ENCODE peak calls at places on chromosomes 1 and 21, in five cellular contexts. One of them, this sample, is unnamed.

GRCh38 chr1:78011050-78011449 is 6.3 kb downstream of the DNAJB4 start:
- DNase-seq in activated naive CD4-positive, alpha-beta T cell: no peak
- DNase-seq in bronchial epithelial cell: no peak
- DNase-seq in NCI-H774: no peak
- DNase-seq in colonic mucosa: no peak
- DNase-seq in this sample: no peak

GRCh38 chr1:9280015-9280860 is 12.5 kb upstream of the SPSB1 start:
- DNase-seq in NCI-H774: no peak
- DNase-seq in colonic mucosa: peak; percentile 68
- DNase-seq in bronchial epithelial cell: peak; percentile 84
- DNase-seq in activated naive CD4-positive, alpha-beta T cell: no peak
- DNase-seq in this sample: no peak

GRCh38 chr1:109218516-109218915 is 4.8 kb downstream of the SARS1 start:
- DNase-seq in activated naive CD4-positive, alpha-beta T cell: no peak
- DNase-seq in NCI-H774: no peak
- DNase-seq in bronchial epithelial cell: no peak
- DNase-seq in colonic mucosa: peak; percentile 86
- DNase-seq in this sample: no peak

GRCh38 chr1:21318714-21319159 is 28.5 kb upstream of the ECE1 start:
- DNase-seq in colonic mucosa: peak; percentile 71
- DNase-seq in activated naive CD4-positive, alpha-beta T cell: no peak
- DNase-seq in bronchial epithelial cell: no peak
- DNase-seq in NCI-H774: no peak
- DNase-seq in this sample: no peak

GRCh38 chr21:38769253-38769780 is 36.4 kb upstream of the ETS2 start:
- DNase-seq in bronchial epithelial cell: no peak
- DNase-seq in colonic mucosa: no peak
- DNase-seq in activated naive CD4-positive, alpha-beta T cell: no peak
- DNase-seq in NCI-H774: peak; percentile 25
- DNase-seq in this sample: no peak

GRCh38 chr1:158124034-158124433 is 56.7 kb upstream of the CD1D start:
- DNase-seq in colonic mucosa: no peak
- DNase-seq in activated naive CD4-positive, alpha-beta T cell: no peak
- DNase-seq in NCI-H774: no peak
- DNase-seq in bronchial epithelial cell: peak; percentile 93
- DNase-seq in this sample: no peak

GRCh38 chr1:4585216-4585615 is 69.2 kb upstream of the AJAP1 start:
- DNase-seq in activated naive CD4-positive, alpha-beta T cell: no peak
- DNase-seq in colonic mucosa: no peak
- DNase-seq in NCI-H774: no peak
- DNase-seq in bronchial epithelial cell: no peak
- DNase-seq in this sample: no peak

GRCh38 chr21:16587671-16588379 is 858.0 kb downstream of the USP25 start:
- DNase-seq in bronchial epithelial cell: peak; percentile 89
- DNase-seq in NCI-H774: no peak
- DNase-seq in colonic mucosa: no peak
- DNase-seq in activated naive CD4-positive, alpha-beta T cell: no peak
- DNase-seq in this sample: no peak

GRCh38 chr1:30512253-30512921 is 211.0 kb downstream of the MATN1 start:
- DNase-seq in NCI-H774: no peak
- DNase-seq in activated naive CD4-positive, alpha-beta T cell: no peak
- DNase-seq in colonic mucosa: no peak
- DNase-seq in bronchial epithelial cell: peak; percentile 2
- DNase-seq in this sample: no peak